ENCODE peak calls at places on chromosomes 12 and 14, in nine cellular contexts. U is stimulated activated CD4-positive, alpha-beta T cell treated with anti-CD3 and anti-CD28 coated beads, Interleukin-4, amount 100 ng/mL, for 4 hours; K is activated T-cell treated with anti-CD3 and anti-CD28 coated beads, Interleukin-2, amount 50 U/mL, for 4 hours; I is AG09309; A is activated CD8-positive, alpha-beta memory T cell treated with anti-CD3 and anti-CD28 coated beads for 48 hours; S is left lobe of liver; X is Ammon's horn; P is WERI-Rb-1; L is HTR-8/SVneo. H is an unnamed sample.

GRCh38 chr12:96427269-96427729 is 27.1 kb upstream of the CDK17 start:
- DNase-seq in U (no peak), S (no peak), P (peak), I (peak), K (no peak), A (peak), X (peak), L (peak), H (no peak)

GRCh38 chr14:35046048-35046750 is at the start of gene FAM177A1:
- DNase-seq in K (peak), A (peak), U (peak), P (peak), S (peak), I (peak), X (peak), L (peak), H (peak)

GRCh38 chr12:30696486-30696885 is 817 bp upstream of the IPO8 start:
- DNase-seq in U (no peak), X (no peak), I (no peak), L (no peak), P (no peak), S (no peak), K (no peak), A (no peak), H (no peak)

GRCh38 chr14:75098209-75098608 is 28.6 kb downstream of the NEK9 start:
- DNase-seq in X (no peak), I (no peak), P (no peak), S (no peak), U (no peak), K (no peak), A (no peak), L (no peak), H (no peak)

GRCh38 chr12:67483871-67484554 is 164.5 kb upstream of the DYRK2 start:
- DNase-seq in K (no peak), L (no peak), S (no peak), A (no peak), I (no peak), P (no peak), X (no peak), U (no peak), H (no peak)

GRCh38 chr14:77040059-77040308 is 11.5 kb upstream of the IRF2BPL start:
- DNase-seq in X (no peak), S (no peak), I (no peak), P (no peak), A (no peak), K (no peak), U (no peak), L (no peak), H (no peak)

GRCh38 chr12:31859232-31859977 is 99.8 kb upstream of the RESF1 start:
- DNase-seq in L (no peak), S (no peak), U (no peak), P (no peak), K (no peak), A (no peak), I (no peak), X (no peak), H (no peak)

GRCh38 chr14:76500011-76500410 is 124.1 kb downstream of the ESRRB start:
- DNase-seq in X (no peak), U (no peak), L (peak), K (no peak), P (no peak), I (no peak), S (no peak), A (no peak), H (no peak)

GRCh38 chr12:107859367-107859766 is 84.9 kb downstream of the ASCL4 start:
- DNase-seq in P (no peak), X (no peak), K (no peak), L (no peak), U (no peak), S (no peak), I (no peak), A (no peak), H (no peak)

GRCh38 chr12:5184159-5184558 is 140.5 kb downstream of the KCNA5 start:
- DNase-seq in K (no peak), X (no peak), L (no peak), S (no peak), U (no peak), A (no peak), P (no peak), I (no peak), H (no peak)

H was measured in upper lobe of right lung.